ENCODE peak calls at places on chromosomes 6 and 20, in four cellular contexts. G is HCT116, U is K562, H is H1. R is an unnamed sample.

GRCh38 chr6:84618046-84618752 is 146.2 kb downstream of the TBX18 start:
- DNase-seq in G (no peak), U (no peak), H (no peak), R (no peak)

GRCh38 chr6:45554596-45554995 is 176.9 kb upstream of the SUPT3H start:
- DNase-seq in G (no peak), U (no peak), H (no peak), R (no peak)

GRCh38 chr6:137044366-137045220 is at the start of gene IL20RA:
- DNase-seq in G (no peak), U (no peak), H (peak; percentile 72), R (no peak)

GRCh38 chr6:63839485-63839884 is 203.9 kb downstream of the PHF3 start:
- DNase-seq in G (no peak), U (no peak), H (no peak), R (no peak)

GRCh38 chr6:138198430-138199091 is 19.7 kb downstream of the PBOV1 start:
- DNase-seq in G (no peak), U (no peak), H (no peak), R (no peak)

GRCh38 chr6:96675617-96676016 is 112.7 kb downstream of the FHL5 start:
- DNase-seq in G (no peak), U (no peak), H (no peak), R (no peak)

GRCh38 chr6:166693880-166694279 is 66.8 kb upstream of the RPS6KA2 start:
- DNase-seq in G (peak; percentile 67), U (no peak), H (no peak), R (no peak)

GRCh38 chr20:45368221-45368980 is 5.4 kb downstream of the SYS1 start:
- DNase-seq in G (no peak), U (no peak), H (no peak), R (no peak)

GRCh38 chr6:154408906-154409500 is 52.4 kb upstream of the IPCEF1 start:
- DNase-seq in G (no peak), U (no peak), H (no peak), R (no peak)

GRCh38 chr20:10179574-10180298 is 38.9 kb upstream of the SNAP25 start:
- DNase-seq in G (peak; percentile 8), U (no peak), H (peak; percentile 52), R (peak; percentile 19)

GRCh38 chr6:141395443-141396008 is 737.2 kb upstream of the GJE1 start:
- DNase-seq in G (no peak), U (no peak), H (no peak), R (no peak)

GRCh38 chr6:117157448-117157847 is 107.9 kb upstream of the VGLL2 start:
- DNase-seq in G (no peak), U (no peak), H (no peak), R (no peak)

GRCh38 chr6:82178084-82178758 is 69.3 kb downstream of the IBTK start:
- DNase-seq in G (no peak), U (no peak), H (no peak), R (peak; percentile 5)

GRCh38 chr20:44637490-44638372 is 13.8 kb downstream of the ADA start:
- DNase-seq in G (no peak), U (no peak), H (no peak), R (no peak)

GRCh38 chr20:24769878-24770627 is 179.0 kb upstream of the CST7 start:
- DNase-seq in G (no peak), U (no peak), H (no peak), R (no peak)

GRCh38 chr6:15152720-15153119 is 93.1 kb upstream of the JARID2 start:
- DNase-seq in G (no peak), U (no peak), H (no peak), R (no peak)

GRCh38 chr20:31774408-31774807 is 35.3 kb downstream of the TPX2 start:
- DNase-seq in G (no peak), U (no peak), H (no peak), R (no peak)

GRCh38 chr6:97626586-97627441 is 343.8 kb upstream of the MMS22L start:
- DNase-seq in G (no peak), U (no peak), H (no peak), R (no peak)

GRCh38 chr20:45463113-45463512 is 6.4 kb upstream of the WFDC2 start:
- DNase-seq in G (no peak), U (no peak), H (no peak), R (no peak)

GRCh38 chr6:146913842-146914562 is 290.2 kb upstream of the STXBP5 start:
- DNase-seq in G (peak; percentile 82), U (peak; percentile 77), H (peak; percentile 59), R (peak; percentile 33)

GRCh38 chr20:54212871-54213270 is 5.0 kb downstream of the PFDN4 start:
- DNase-seq in G (no peak), U (no peak), H (no peak), R (no peak)

GRCh38 chr6:34610819-34611477 is 54.8 kb upstream of the SPDEF start:
- DNase-seq in G (peak; percentile 64), U (peak; percentile 48), H (no peak), R (peak; percentile 31)

GRCh38 chr6:136550045-136550329 is 235 bp downstream of the MAP7 start:
- DNase-seq in G (no peak), U (peak; percentile 73), H (no peak), R (no peak)

GRCh38 chr20:44714102-44714700 is 968 bp upstream of the CCN5 start:
- DNase-seq in G (no peak), U (no peak), H (no peak), R (no peak)

GRCh38 chr20:37283530-37284195 is 5.8 kb upstream of the MANBAL start:
- DNase-seq in G (no peak), U (no peak), H (no peak), R (no peak)
- TF ChIP-seq FOSL1 in G (no peak), U (no peak), H (no peak), R (no peak)

GRCh38 chr6:38316099-38316868 is 323.4 kb downstream of the BTBD9 start:
- DNase-seq in G (no peak), U (no peak), H (no peak), R (no peak)
- TF ChIP-seq FOSL1 in G (no peak), U (no peak), H (no peak), R (no peak)

DNA sequence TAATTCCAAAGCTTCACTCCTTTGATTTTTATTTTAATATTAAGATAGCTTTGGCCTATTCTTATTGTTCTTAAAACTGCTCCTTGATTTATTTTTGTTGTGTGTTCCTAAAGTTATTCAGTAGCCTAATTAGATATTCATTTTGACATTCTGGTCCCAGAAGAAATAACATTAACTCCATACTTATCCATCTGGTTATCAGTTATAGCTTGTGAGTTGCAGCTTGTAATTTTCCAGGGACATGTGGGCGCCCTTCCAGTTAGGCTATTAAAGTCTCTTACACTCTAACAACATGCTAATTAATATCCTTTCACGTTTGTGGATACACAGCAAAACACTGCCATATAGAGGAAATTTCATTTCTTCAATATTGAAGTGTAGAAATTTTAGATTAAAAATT is 987.5 kb downstream of the HACE1 start:
- DNase-seq in G (no peak), U (no peak), H (no peak), R (no peak)
- TF ChIP-seq FOSL1 in G (no peak), U (no peak), H (no peak), R (no peak)

DNA sequence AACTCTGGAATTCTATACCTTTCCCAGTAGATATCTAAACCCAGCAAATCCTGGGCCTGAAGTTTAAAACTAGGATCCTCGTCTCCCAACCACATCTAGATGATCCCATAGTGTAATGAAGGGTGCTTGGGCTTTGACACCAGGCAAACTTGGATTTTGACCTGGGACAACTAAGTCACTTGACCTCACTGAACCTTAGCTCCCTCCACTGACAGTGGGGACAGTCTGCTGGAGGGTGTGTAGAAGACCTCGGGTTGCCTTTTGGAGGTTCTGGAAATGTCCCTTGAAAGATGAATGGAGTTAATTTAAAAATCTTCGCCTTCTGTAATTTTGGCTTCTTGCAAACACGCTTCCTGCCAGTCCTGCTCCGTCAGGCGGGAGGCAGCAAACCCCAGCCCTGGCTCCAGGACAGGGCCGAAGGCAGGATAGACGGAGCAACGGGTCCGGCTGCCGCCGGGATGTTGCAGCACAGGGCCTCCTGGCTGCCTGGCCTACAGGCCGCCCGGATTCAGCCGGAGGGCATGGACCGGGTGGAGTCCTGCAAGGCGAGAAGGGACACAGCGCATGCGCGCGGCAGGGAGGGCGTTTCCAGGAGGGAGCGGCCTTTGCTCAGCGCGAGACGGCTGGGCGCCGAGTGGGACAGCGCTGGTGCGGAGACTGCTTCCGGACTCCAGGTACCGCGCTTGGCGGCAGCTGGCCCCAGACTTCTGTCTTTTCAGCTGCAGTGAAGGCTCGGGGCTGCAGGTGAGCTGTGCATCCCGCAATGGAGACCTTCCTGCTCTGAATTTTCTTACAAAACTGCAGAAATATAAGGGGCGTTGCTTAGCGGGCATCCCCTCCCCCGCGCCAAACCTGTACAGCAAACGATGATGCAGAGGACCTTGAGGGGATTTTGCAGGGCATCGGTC is at the start of gene TMEM14A:
- DNase-seq in G (peak; percentile 89), U (peak; percentile 94), H (peak; percentile 98), R (peak; percentile 95)
- TF ChIP-seq FOSL1 in G (no peak), U (no peak), H (no peak), R (no peak)

GRCh38 chr6:41449399-41450245 is 96.6 kb upstream of the FOXP4 start:
- DNase-seq in G (no peak), U (peak; percentile 54), H (no peak), R (peak; percentile 86)
- TF ChIP-seq FOSL1 in G (no peak), U (no peak), H (no peak), R (no peak)

GRCh38 chr6:158697798-158698197 is 47.9 kb downstream of the SYTL3 start:
- DNase-seq in G (peak; percentile 75), U (no peak), H (no peak), R (no peak)
- TF ChIP-seq FOSL1 in G (no peak), U (no peak), H (no peak), R (no peak)

GRCh38 chr20:20386192-20386591 is 18.3 kb downstream of the INSM1 start:
- DNase-seq in G (no peak), U (no peak), H (no peak), R (no peak)
- TF ChIP-seq FOSL1 in G (no peak), U (no peak), H (no peak), R (no peak)

GRCh38 chr6:579339-579738 is 77.6 kb downstream of the HUS1B start:
- DNase-seq in G (no peak), U (peak; percentile 22), H (no peak), R (peak; percentile 25)
- TF ChIP-seq FOSL1 in G (no peak), U (no peak), H (no peak), R (no peak)

GRCh38 chr20:58040447-58041290 is 187.8 kb downstream of the ANKRD60 start:
- DNase-seq in G (no peak), U (no peak), H (peak; percentile 39), R (no peak)
- TF ChIP-seq FOSL1 in G (no peak), U (no peak), H (no peak), R (no peak)

R was measured in HepG2.